ENCODE peak calls at places on chromosomes 1 and 21, in nine cellular contexts. One of them, this sample, is unnamed.

GRCh38 chr1:13813398-13814012 is 113.5 kb downstream of the PRDM2 start:
- DNase-seq in spleen: peak; percentile 87
- DNase-seq in fibroblast of the aortic adventitia: peak; percentile 33
- DNase-seq in OCI-LY7: peak; percentile 71
- DNase-seq in stomach: no peak
- DNase-seq in choroid plexus epithelial cell: peak; percentile 42
- DNase-seq in pancreas: no peak
- DNase-seq in thoracic aorta: no peak
- DNase-seq in transverse colon: no peak
- DNase-seq in this sample: no peak

GRCh38 chr1:1629430-1630190 is 2.4 kb upstream of the MMP23B start:
- DNase-seq in spleen: peak; percentile 93
- DNase-seq in fibroblast of the aortic adventitia: no peak
- DNase-seq in OCI-LY7: peak; percentile 78
- DNase-seq in stomach: no peak
- DNase-seq in choroid plexus epithelial cell: no peak
- DNase-seq in pancreas: peak; percentile 64
- DNase-seq in thoracic aorta: no peak
- DNase-seq in transverse colon: peak; percentile 59
- DNase-seq in this sample: no peak

GRCh38 chr1:11320153-11320936 is 47.3 kb downstream of the UBIAD1 start:
- DNase-seq in spleen: no peak
- DNase-seq in fibroblast of the aortic adventitia: no peak
- DNase-seq in OCI-LY7: peak; percentile 58
- DNase-seq in stomach: no peak
- DNase-seq in choroid plexus epithelial cell: no peak
- DNase-seq in pancreas: no peak
- DNase-seq in thoracic aorta: no peak
- DNase-seq in transverse colon: no peak
- DNase-seq in this sample: no peak

GRCh38 chr1:91697322-91698260 is 188.4 kb downstream of the TGFBR3 start:
- DNase-seq in spleen: no peak
- DNase-seq in fibroblast of the aortic adventitia: peak; percentile 97
- DNase-seq in OCI-LY7: no peak
- DNase-seq in stomach: no peak
- DNase-seq in choroid plexus epithelial cell: peak; percentile 64
- DNase-seq in pancreas: no peak
- DNase-seq in thoracic aorta: no peak
- DNase-seq in transverse colon: no peak
- DNase-seq in this sample: peak; percentile 86

GRCh38 chr1:25232866-25233784 is 823 bp upstream of the SYF2 start:
- DNase-seq in spleen: peak; percentile 90
- DNase-seq in fibroblast of the aortic adventitia: peak; percentile 90
- DNase-seq in OCI-LY7: peak; percentile 87
- DNase-seq in stomach: peak; percentile 68
- DNase-seq in choroid plexus epithelial cell: peak; percentile 97
- DNase-seq in pancreas: no peak
- DNase-seq in thoracic aorta: peak; percentile 71
- DNase-seq in transverse colon: peak; percentile 90
- DNase-seq in this sample: peak; percentile 93

GRCh38 chr1:206035027-206035426 is 11.3 kb upstream of the CTSE start:
- DNase-seq in spleen: no peak
- DNase-seq in fibroblast of the aortic adventitia: no peak
- DNase-seq in OCI-LY7: peak; percentile 30
- DNase-seq in stomach: peak; percentile 54
- DNase-seq in choroid plexus epithelial cell: no peak
- DNase-seq in pancreas: no peak
- DNase-seq in thoracic aorta: no peak
- DNase-seq in transverse colon: peak; percentile 64
- DNase-seq in this sample: no peak

GRCh38 chr1:205749826-205750682 is at the start of gene NUCKS1:
- DNase-seq in spleen: peak; percentile 98
- DNase-seq in fibroblast of the aortic adventitia: peak; percentile 100
- DNase-seq in OCI-LY7: peak; percentile 100
- DNase-seq in stomach: peak; percentile 98
- DNase-seq in choroid plexus epithelial cell: peak; percentile 100
- DNase-seq in pancreas: peak; percentile 97
- DNase-seq in thoracic aorta: peak; percentile 96
- DNase-seq in transverse colon: peak; percentile 98
- DNase-seq in this sample: peak; percentile 100

GRCh38 chr1:197632651-197633050 is 142.6 kb downstream of the DENND1B start:
- DNase-seq in spleen: no peak
- DNase-seq in fibroblast of the aortic adventitia: no peak
- DNase-seq in OCI-LY7: peak; percentile 56
- DNase-seq in stomach: no peak
- DNase-seq in choroid plexus epithelial cell: no peak
- DNase-seq in pancreas: no peak
- DNase-seq in thoracic aorta: no peak
- DNase-seq in transverse colon: no peak
- DNase-seq in this sample: no peak

GRCh38 chr1:26278303-26278702 is 1.6 kb upstream of the SH3BGRL3 start:
- DNase-seq in spleen: no peak
- DNase-seq in fibroblast of the aortic adventitia: peak; percentile 95
- DNase-seq in OCI-LY7: no peak
- DNase-seq in stomach: peak; percentile 68
- DNase-seq in choroid plexus epithelial cell: peak; percentile 54
- DNase-seq in pancreas: no peak
- DNase-seq in thoracic aorta: peak; percentile 50
- DNase-seq in transverse colon: peak; percentile 90
- DNase-seq in this sample: peak; percentile 87

GRCh38 chr1:110582378-110582777 is 23.8 kb downstream of the KCNA2 start:
- DNase-seq in spleen: no peak
- DNase-seq in fibroblast of the aortic adventitia: no peak
- DNase-seq in OCI-LY7: no peak
- DNase-seq in stomach: no peak
- DNase-seq in choroid plexus epithelial cell: no peak
- DNase-seq in pancreas: no peak
- DNase-seq in thoracic aorta: no peak
- DNase-seq in transverse colon: no peak
- DNase-seq in this sample: no peak

GRCh38 chr1:18530567-18531502 is 50.1 kb downstream of the KLHDC7A start:
- DNase-seq in spleen: peak; percentile 60
- DNase-seq in fibroblast of the aortic adventitia: no peak
- DNase-seq in OCI-LY7: peak; percentile 60
- DNase-seq in stomach: no peak
- DNase-seq in choroid plexus epithelial cell: no peak
- DNase-seq in pancreas: no peak
- DNase-seq in thoracic aorta: no peak
- DNase-seq in transverse colon: peak; percentile 31
- DNase-seq in this sample: no peak

GRCh38 chr1:236166041-236166440 is 23.7 kb downstream of the GPR137B start:
- DNase-seq in spleen: no peak
- DNase-seq in fibroblast of the aortic adventitia: no peak
- DNase-seq in OCI-LY7: no peak
- DNase-seq in stomach: no peak
- DNase-seq in choroid plexus epithelial cell: no peak
- DNase-seq in pancreas: no peak
- DNase-seq in thoracic aorta: no peak
- DNase-seq in transverse colon: no peak
- DNase-seq in this sample: no peak

GRCh38 chr1:24410750-24411149 is 2.8 kb downstream of the STPG1 start:
- DNase-seq in spleen: no peak
- DNase-seq in fibroblast of the aortic adventitia: no peak
- DNase-seq in OCI-LY7: no peak
- DNase-seq in stomach: no peak
- DNase-seq in choroid plexus epithelial cell: no peak
- DNase-seq in pancreas: no peak
- DNase-seq in thoracic aorta: no peak
- DNase-seq in transverse colon: no peak
- DNase-seq in this sample: no peak

GRCh38 chr1:161374373-161374772 is 6.7 kb upstream of the CFAP126 start:
- DNase-seq in spleen: no peak
- DNase-seq in fibroblast of the aortic adventitia: peak; percentile 34
- DNase-seq in OCI-LY7: peak; percentile 15
- DNase-seq in stomach: no peak
- DNase-seq in choroid plexus epithelial cell: peak; percentile 61
- DNase-seq in pancreas: no peak
- DNase-seq in thoracic aorta: no peak
- DNase-seq in transverse colon: no peak
- DNase-seq in this sample: peak; percentile 41

GRCh38 chr1:185533596-185533995 is 200.6 kb upstream of the HMCN1 start:
- DNase-seq in spleen: no peak
- DNase-seq in fibroblast of the aortic adventitia: no peak
- DNase-seq in OCI-LY7: no peak
- DNase-seq in stomach: no peak
- DNase-seq in choroid plexus epithelial cell: peak; percentile 21
- DNase-seq in pancreas: no peak
- DNase-seq in thoracic aorta: no peak
- DNase-seq in transverse colon: no peak
- DNase-seq in this sample: no peak

GRCh38 chr1:3570081-3570986 is 41.0 kb downstream of the MEGF6 start:
- DNase-seq in spleen: no peak
- DNase-seq in fibroblast of the aortic adventitia: no peak
- DNase-seq in OCI-LY7: no peak
- DNase-seq in stomach: no peak
- DNase-seq in choroid plexus epithelial cell: no peak
- DNase-seq in pancreas: no peak
- DNase-seq in thoracic aorta: no peak
- DNase-seq in transverse colon: no peak
- DNase-seq in this sample: no peak

GRCh38 chr1:243575070-243575469 is 275.0 kb downstream of the AKT3 start:
- DNase-seq in spleen: no peak
- DNase-seq in fibroblast of the aortic adventitia: no peak
- DNase-seq in OCI-LY7: no peak
- DNase-seq in stomach: no peak
- DNase-seq in choroid plexus epithelial cell: peak; percentile 68
- DNase-seq in pancreas: no peak
- DNase-seq in thoracic aorta: no peak
- DNase-seq in transverse colon: no peak
- DNase-seq in this sample: no peak

GRCh38 chr21:32094792-32095191 is 184.1 kb downstream of the MIS18A start:
- DNase-seq in spleen: no peak
- DNase-seq in fibroblast of the aortic adventitia: peak; percentile 28
- DNase-seq in OCI-LY7: peak; percentile 5
- DNase-seq in stomach: no peak
- DNase-seq in choroid plexus epithelial cell: no peak
- DNase-seq in pancreas: no peak
- DNase-seq in thoracic aorta: no peak
- DNase-seq in transverse colon: no peak
- DNase-seq in this sample: peak; percentile 25

GRCh38 chr1:165073402-165074007 is 283.0 kb downstream of the LMX1A start:
- DNase-seq in spleen: no peak
- DNase-seq in fibroblast of the aortic adventitia: peak; percentile 73
- DNase-seq in OCI-LY7: peak; percentile 38
- DNase-seq in stomach: no peak
- DNase-seq in choroid plexus epithelial cell: peak; percentile 82
- DNase-seq in pancreas: no peak
- DNase-seq in thoracic aorta: no peak
- DNase-seq in transverse colon: no peak
- DNase-seq in this sample: peak; percentile 73

GRCh38 chr21:21101911-21102310 is 103.7 kb downstream of the NCAM2 start:
- DNase-seq in spleen: no peak
- DNase-seq in fibroblast of the aortic adventitia: peak; percentile 74
- DNase-seq in OCI-LY7: no peak
- DNase-seq in stomach: no peak
- DNase-seq in choroid plexus epithelial cell: peak; percentile 91
- DNase-seq in pancreas: no peak
- DNase-seq in thoracic aorta: no peak
- DNase-seq in transverse colon: no peak
- DNase-seq in this sample: peak; percentile 60
- TF ChIP-seq CTCF in spleen: no peak
- TF ChIP-seq CTCF in fibroblast of the aortic adventitia: peak; percentile 34
- TF ChIP-seq CTCF in OCI-LY7: no peak
- TF ChIP-seq CTCF in stomach: no peak
- TF ChIP-seq CTCF in choroid plexus epithelial cell: peak; percentile 41
- TF ChIP-seq CTCF in pancreas: no peak
- TF ChIP-seq CTCF in thoracic aorta: no peak
- TF ChIP-seq CTCF in transverse colon: no peak
- TF ChIP-seq CTCF in this sample: no peak

GRCh38 chr1:227935826-227936225 is 11.9 kb downstream of the WNT9A start:
- DNase-seq in spleen: no peak
- DNase-seq in fibroblast of the aortic adventitia: no peak
- DNase-seq in OCI-LY7: no peak
- DNase-seq in stomach: no peak
- DNase-seq in choroid plexus epithelial cell: no peak
- DNase-seq in pancreas: no peak
- DNase-seq in thoracic aorta: no peak
- DNase-seq in transverse colon: no peak
- DNase-seq in this sample: no peak
- H3K4me3 ChIP-seq in spleen: no peak overlapping the region
- H3K4me3 ChIP-seq in fibroblast of the aortic adventitia: no peak overlapping the region
- H3K4me3 ChIP-seq in OCI-LY7: no peak overlapping the region
- H3K4me3 ChIP-seq in stomach: no peak overlapping the region
- H3K4me3 ChIP-seq in choroid plexus epithelial cell: no peak overlapping the region
- H3K4me3 ChIP-seq in pancreas: no peak overlapping the region
- H3K4me3 ChIP-seq in thoracic aorta: no peak overlapping the region
- H3K4me3 ChIP-seq in transverse colon: no peak overlapping the region
- H3K4me3 ChIP-seq in this sample: no peak overlapping the region

GRCh38 chr1:9066945-9067807 is 2.3 kb downstream of the SLC2A5 start:
- DNase-seq in spleen: peak; percentile 73
- DNase-seq in fibroblast of the aortic adventitia: peak; percentile 88
- DNase-seq in OCI-LY7: peak; percentile 70
- DNase-seq in stomach: no peak
- DNase-seq in choroid plexus epithelial cell: peak; percentile 94
- DNase-seq in pancreas: no peak
- DNase-seq in thoracic aorta: no peak
- DNase-seq in transverse colon: peak; percentile 53
- DNase-seq in this sample: peak; percentile 93
- TF ChIP-seq CTCF in spleen: no peak
- TF ChIP-seq CTCF in fibroblast of the aortic adventitia: no peak
- TF ChIP-seq CTCF in OCI-LY7: peak; percentile 26
- TF ChIP-seq CTCF in stomach: no peak
- TF ChIP-seq CTCF in choroid plexus epithelial cell: peak; percentile 24
- TF ChIP-seq CTCF in pancreas: no peak
- TF ChIP-seq CTCF in thoracic aorta: no peak
- TF ChIP-seq CTCF in transverse colon: no peak
- TF ChIP-seq CTCF in this sample: no peak

GRCh38 chr1:89844860-89845259 is 24.0 kb downstream of the LRRC8D start:
- DNase-seq in spleen: no peak
- DNase-seq in fibroblast of the aortic adventitia: no peak
- DNase-seq in OCI-LY7: no peak
- DNase-seq in stomach: no peak
- DNase-seq in choroid plexus epithelial cell: no peak
- DNase-seq in pancreas: no peak
- DNase-seq in thoracic aorta: no peak
- DNase-seq in transverse colon: no peak
- DNase-seq in this sample: no peak
- H3K4me3 ChIP-seq in spleen: no peak overlapping the region
- H3K4me3 ChIP-seq in fibroblast of the aortic adventitia: peak overlapping the region; percentile 83
- H3K4me3 ChIP-seq in OCI-LY7: peak overlapping the region; percentile 87
- H3K4me3 ChIP-seq in stomach: no peak overlapping the region
- H3K4me3 ChIP-seq in choroid plexus epithelial cell: peak overlapping the region; percentile 82
- H3K4me3 ChIP-seq in pancreas: no peak overlapping the region
- H3K4me3 ChIP-seq in thoracic aorta: no peak overlapping the region
- H3K4me3 ChIP-seq in transverse colon: peak overlapping the region; percentile 77
- H3K4me3 ChIP-seq in this sample: no peak overlapping the region

GRCh38 chr1:67676946-67677345 is 8.1 kb upstream of the GADD45A start:
- DNase-seq in spleen: no peak
- DNase-seq in fibroblast of the aortic adventitia: no peak
- DNase-seq in OCI-LY7: peak; percentile 56
- DNase-seq in stomach: no peak
- DNase-seq in choroid plexus epithelial cell: no peak
- DNase-seq in pancreas: no peak
- DNase-seq in thoracic aorta: no peak
- DNase-seq in transverse colon: no peak
- DNase-seq in this sample: no peak
- TF ChIP-seq CTCF in spleen: no peak
- TF ChIP-seq CTCF in fibroblast of the aortic adventitia: no peak
- TF ChIP-seq CTCF in OCI-LY7: peak; percentile 63
- TF ChIP-seq CTCF in stomach: no peak
- TF ChIP-seq CTCF in choroid plexus epithelial cell: no peak
- TF ChIP-seq CTCF in pancreas: no peak
- TF ChIP-seq CTCF in thoracic aorta: no peak
- TF ChIP-seq CTCF in transverse colon: no peak
- TF ChIP-seq CTCF in this sample: no peak